ENCODE peak calls at places on chromosome 19, in four cellular contexts. H is lower leg skin, F is GM12892, D is IMR-90. L is an unnamed sample.

GRCh38 chr19:35716735-35716984 is 1.1 kb upstream of the KMT2B start:
- DNase-seq in H (no peak), F (no peak), D (no peak), L (no peak)

GRCh38 chr19:30083125-30083681 is 141.2 kb downstream of the URI1 start:
- DNase-seq in H (no peak), F (no peak), D (no peak), L (no peak)

GRCh38 chr19:45668342-45668871 is 386 bp downstream of the GIPR start:
- DNase-seq in H (no peak), F (no peak), D (no peak), L (peak)

GRCh38 chr19:16285769-16286564 is 38.7 kb upstream of the KLF2 start:
- DNase-seq in H (no peak), F (no peak), D (no peak), L (peak)

GRCh38 chr19:18521692-18522123 is at the start of gene ELL:
- DNase-seq in H (no peak), F (no peak), D (no peak), L (no peak)

GRCh38 chr19:38168632-38169031 is 55.4 kb downstream of the DPF1 start:
- DNase-seq in H (no peak), F (no peak), D (no peak), L (no peak)

GRCh38 chr19:35717665-35718344 is at the start of gene KMT2B:
- DNase-seq in H (no peak), F (peak), D (no peak), L (peak)

GRCh38 chr19:38544569-38545315 is 73.0 kb downstream of the MAP4K1 start:
- DNase-seq in H (no peak), F (no peak), D (peak), L (no peak)

GRCh38 chr19:41356984-41357739 is 3.4 kb upstream of the TGFB1 start:
- DNase-seq in H (no peak), F (no peak), D (no peak), L (no peak)

GRCh38 chr19:40791349-40791748 is 7.6 kb upstream of the EGLN2 start:
- DNase-seq in H (no peak), F (no peak), D (no peak), L (no peak)

GRCh38 chr19:40147693-40148347 is 43.4 kb upstream of the MAP3K10 start:
- DNase-seq in H (peak), F (no peak), D (peak), L (peak)

GRCh38 chr19:15251749-15252397 is 19.6 kb upstream of the EPHX3 start:
- DNase-seq in H (peak), F (no peak), D (peak), L (no peak)

GRCh38 chr19:18020212-18021067 is 12.5 kb downstream of the ARRDC2 start:
- DNase-seq in H (peak), F (no peak), D (peak), L (no peak)

GRCh38 chr19:30130356-30131122 is 188.5 kb downstream of the URI1 start:
- DNase-seq in H (no peak), F (no peak), D (no peak), L (no peak)

GRCh38 chr19:16366433-16367268 is 42.0 kb downstream of the KLF2 start:
- DNase-seq in H (no peak), F (no peak), D (no peak), L (peak)

GRCh38 chr19:33348301-33349010 is 25.1 kb upstream of the CEBPG start:
- DNase-seq in H (peak), F (no peak), D (no peak), L (no peak)

GRCh38 chr19:13275016-13275722 is 125.0 kb downstream of the IER2 start:
- DNase-seq in H (no peak), F (no peak), D (no peak), L (peak)

GRCh38 chr19:16342002-16342715 is 17.5 kb downstream of the KLF2 start:
- DNase-seq in H (no peak), F (no peak), D (no peak), L (peak)

GRCh38 chr19:41226053-41226873 is 7.2 kb downstream of the AXL start:
- DNase-seq in H (peak), F (no peak), D (peak), L (peak)

GRCh38 chr19:30692517-30692870 is 320.3 kb downstream of the ZNF536 start:
- DNase-seq in H (peak), F (no peak), D (no peak), L (no peak)

GRCh38 chr19:2663920-2664571 is 38.4 kb downstream of the GNG7 start:
- DNase-seq in H (no peak), F (peak), D (no peak), L (peak)

GRCh38 chr19:3039125-3039524 is 10.0 kb upstream of the TLE2 start:
- DNase-seq in H (no peak), F (no peak), D (no peak), L (no peak)

GRCh38 chr19:20422616-20423205 is 142.9 kb downstream of the ZNF737 start:
- DNase-seq in H (no peak), F (no peak), D (no peak), L (peak)

GRCh38 chr19:7789447-7789846 is 26.4 kb downstream of the CLEC4M start:
- DNase-seq in H (peak), F (no peak), D (no peak), L (no peak)

DNA sequence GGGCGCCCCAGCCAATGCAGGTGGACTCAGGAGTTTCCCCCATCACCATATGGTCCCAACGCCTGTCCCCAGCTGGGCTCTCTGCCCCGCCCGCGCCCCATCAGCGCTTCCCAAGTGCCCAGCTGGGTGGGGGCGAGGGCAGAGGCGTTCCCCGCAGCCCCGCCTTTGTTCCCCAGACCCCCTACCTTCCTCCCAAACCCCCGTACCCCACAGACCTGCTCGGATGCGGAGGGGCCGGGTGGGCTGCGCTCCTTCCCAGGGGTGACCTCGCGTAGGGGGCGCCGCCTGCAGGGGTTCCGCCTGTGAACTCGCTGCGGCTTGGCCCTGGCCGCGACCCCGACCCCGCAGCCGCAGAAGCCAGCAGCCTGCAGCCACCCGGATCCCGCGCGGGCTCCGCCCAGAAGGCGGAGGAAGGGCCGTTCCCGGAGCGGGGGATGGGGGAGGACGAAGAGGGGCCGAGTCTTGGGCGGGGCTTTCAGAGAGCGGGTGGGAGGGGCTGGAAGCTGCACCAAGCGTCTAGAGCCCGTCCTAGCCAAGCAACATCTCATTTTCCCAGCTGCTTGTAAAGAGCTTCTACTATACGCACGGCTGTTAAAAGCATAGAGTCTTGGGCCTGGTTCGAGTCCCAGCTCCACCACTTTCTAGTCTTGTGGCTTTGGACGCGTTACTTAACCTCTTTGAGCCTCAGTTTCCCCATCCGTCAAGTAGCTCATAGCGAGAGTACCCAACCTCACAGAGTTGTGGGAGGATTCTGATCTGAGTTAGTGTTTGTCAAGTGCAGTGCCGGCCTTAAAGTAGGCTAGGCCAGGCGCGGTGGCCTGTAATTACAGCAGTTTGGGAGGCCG is at the start of gene RAB3D:
- DNase-seq in H (peak), F (peak), D (peak), L (peak)
- TF ChIP-seq POLR2A in H (no peak), F (no peak), D (no peak), L (peak)

GRCh38 chr19:49688531-49689132 is 762 bp upstream of the ADM5 start:
- DNase-seq in H (no peak), F (no peak), D (no peak), L (no peak)

GRCh38 chr19:49690656-49691242 is at the start of gene CPT1C:
- DNase-seq in H (peak), F (peak), D (peak), L (peak)

GRCh38 chr19:49690073-49690655 is 752 bp upstream of the CPT1C start:
- DNase-seq in H (no peak), F (no peak), D (no peak), L (no peak)

GRCh38 chr19:49687566-49688316 is 1.7 kb upstream of the ADM5 start:
- DNase-seq in H (no peak), F (no peak), D (no peak), L (no peak)

GRCh38 chr19:49689133-49690072 is at the start of gene ADM5:
- DNase-seq in H (peak), F (peak), D (no peak), L (peak)
- TF ChIP-seq POLR2A in H (no peak), F (peak), D (no peak), L (peak)

GRCh38 chr19:44613295-44614168 is at the start of gene IGSF23:
- DNase-seq in H (no peak), F (no peak), D (no peak), L (no peak)
- TF ChIP-seq POLR2A in H (no peak), F (no peak), D (no peak), L (no peak)

DNA sequence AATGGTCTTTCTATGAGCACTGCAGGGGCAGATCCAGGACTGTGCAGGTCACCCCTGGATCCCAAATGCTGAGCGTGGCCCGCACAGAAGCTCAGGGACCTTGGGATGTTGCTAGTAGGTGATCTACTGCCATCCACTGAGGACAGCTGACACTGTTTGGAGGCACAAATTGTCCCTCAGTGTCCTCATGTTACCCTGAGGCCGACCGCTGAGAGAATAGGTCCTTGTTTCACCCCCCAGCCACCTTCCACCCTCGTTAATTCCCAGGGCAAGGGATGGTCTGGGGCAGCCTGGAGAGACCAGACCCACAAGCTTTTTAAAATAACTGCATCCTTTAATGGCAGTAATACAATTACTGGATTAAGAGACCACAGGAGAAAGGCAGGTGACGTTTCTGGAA is 15.4 kb upstream of the TMEM160 start:
- DNase-seq in H (no peak), F (no peak), D (no peak), L (no peak)
- TF ChIP-seq POLR2A in H (no peak), F (no peak), D (no peak), L (no peak)

DNA sequence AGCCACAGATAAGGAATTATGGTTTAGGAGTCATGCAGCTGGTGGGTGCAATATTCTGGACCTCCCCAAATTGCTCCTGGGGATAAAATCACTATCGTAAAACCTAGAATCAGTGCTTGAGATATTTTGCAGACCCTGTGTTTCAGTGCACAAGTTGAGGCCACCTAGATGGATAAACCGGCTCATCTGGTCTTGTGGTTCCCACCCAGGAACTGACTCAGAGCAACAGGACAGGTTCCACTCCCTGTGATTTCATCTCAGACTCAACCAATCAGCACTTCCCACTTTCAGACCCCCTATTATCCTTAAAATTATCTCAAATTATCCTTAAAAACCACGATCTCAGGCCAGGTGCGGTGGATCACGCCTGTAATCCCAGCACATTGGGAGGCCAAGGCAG is 21.0 kb downstream of the FBXL12 start:
- DNase-seq in H (no peak), F (no peak), D (no peak), L (peak)
- TF ChIP-seq POLR2A in H (no peak), F (no peak), D (no peak), L (no peak)

DNA sequence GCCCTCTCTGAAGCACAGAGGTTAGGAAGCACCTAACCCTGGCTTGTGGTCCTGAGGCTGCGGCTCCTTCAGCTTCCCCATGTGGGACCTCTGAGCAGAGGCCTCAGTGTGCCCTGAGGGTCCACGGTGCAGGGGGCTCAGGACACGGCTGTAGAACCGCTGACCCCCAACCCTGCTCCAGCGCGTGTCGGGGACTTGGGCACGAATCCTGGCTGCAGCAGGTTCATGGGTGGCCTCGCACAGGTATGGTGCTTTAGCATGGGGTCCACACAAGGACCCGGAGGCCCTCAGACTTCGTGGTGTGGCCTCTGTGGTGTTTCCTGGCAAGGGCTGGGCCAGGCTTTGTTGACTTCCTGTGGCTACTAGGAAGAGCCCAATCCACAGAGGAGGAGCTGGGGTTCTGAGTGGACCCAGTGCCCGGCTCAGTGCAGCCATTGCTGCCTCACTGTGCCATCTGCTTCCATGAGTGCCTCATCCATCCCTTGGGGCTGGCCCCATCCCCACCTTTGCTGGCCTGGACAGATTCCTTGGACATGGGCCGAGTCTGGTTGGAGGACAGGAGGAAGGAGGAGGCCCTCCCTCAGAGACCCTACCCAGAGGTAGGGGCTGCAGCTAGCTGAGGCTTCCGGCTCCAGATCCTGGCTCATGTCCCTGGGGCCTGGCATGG is 24.5 kb downstream of the ZBTB7A start:
- DNase-seq in H (no peak), F (no peak), D (no peak), L (no peak)
- TF ChIP-seq POLR2A in H (no peak), F (no peak), D (no peak), L (no peak)

GRCh38 chr19:4357921-4358326 is 14.6 kb downstream of the MPND start:
- DNase-seq in H (peak), F (no peak), D (no peak), L (no peak)
- TF ChIP-seq POLR2A in H (no peak), F (no peak), D (no peak), L (no peak)

DNA sequence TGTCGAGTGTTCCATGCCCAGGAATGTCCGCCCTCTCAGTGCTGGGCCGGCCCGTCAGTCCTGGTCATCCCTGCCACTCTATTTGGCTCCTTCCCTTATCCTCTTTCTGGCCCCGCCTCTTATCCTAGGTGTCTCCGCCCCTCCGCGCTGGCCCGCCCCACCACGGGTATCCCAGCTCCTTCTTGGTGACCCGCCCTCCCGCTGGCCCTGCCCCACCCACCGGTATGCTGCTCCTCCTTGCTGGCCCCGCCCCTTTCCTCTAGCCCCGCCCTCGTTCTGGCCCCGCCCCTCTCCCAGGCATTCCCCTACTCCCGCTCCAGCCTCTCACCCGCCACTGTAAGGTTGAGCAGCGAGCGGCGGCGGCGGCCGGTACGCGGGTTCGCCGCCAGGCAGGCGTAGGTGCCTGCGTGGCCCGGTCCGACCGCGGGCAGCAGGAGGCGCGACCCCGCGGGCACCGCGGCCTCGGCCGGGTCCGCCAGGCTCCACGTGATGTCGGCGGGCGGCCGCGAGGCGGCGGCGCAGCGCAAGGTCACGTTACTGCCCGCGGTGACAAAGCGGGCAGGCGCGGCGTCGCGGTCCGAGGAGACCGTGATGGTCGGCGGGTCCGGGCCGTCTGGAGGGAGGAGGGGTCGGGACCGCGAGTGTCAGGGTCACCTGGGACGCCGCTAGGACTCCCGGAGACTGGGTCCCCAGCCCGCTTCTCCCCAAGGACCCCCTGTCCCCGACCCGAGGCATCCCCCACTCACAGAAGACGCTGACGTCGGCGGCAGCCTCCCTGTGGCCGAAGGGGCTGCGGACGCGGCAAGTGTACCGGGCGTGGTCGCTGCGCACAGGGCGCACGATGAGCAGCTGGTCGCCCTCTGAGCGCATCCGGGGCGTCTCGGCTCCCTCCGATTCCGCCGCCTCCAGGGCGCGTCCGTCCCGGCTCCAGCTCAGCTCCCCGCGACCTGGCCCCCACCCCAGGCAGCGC is 2.0 kb downstream of the VSIG10L start:
- DNase-seq in H (peak), F (peak), D (peak), L (peak)
- TF ChIP-seq POLR2A in H (no peak), F (peak), D (peak), L (no peak)